ENCODE peak calls at places on chromosomes 6 and 20, in nine cellular contexts. O, A, J, I, G, F, Q, T and C are unnamed samples.

GRCh38 chr6:55826941-55827340 is 48.4 kb downstream of the BMP5 start:
- DNase-seq in A (no peak), T (no peak), Q (peak), O (no peak), J (no peak), I (no peak), G (no peak), F (no peak), C (no peak)

GRCh38 chr20:32968833-32969241 is 35.4 kb downstream of the SUN5 start:
- DNase-seq in Q (no peak), T (no peak), J (no peak), F (no peak), A (no peak), O (no peak), G (no peak), I (no peak), C (no peak)

GRCh38 chr6:34036357-34037069 is 109.4 kb downstream of the GRM4 start:
- DNase-seq in O (no peak), I (no peak), G (no peak), A (no peak), F (no peak), T (no peak), Q (no peak), J (no peak), C (no peak)

GRCh38 chr20:60572991-60573390 is 614.8 kb downstream of the CDH26 start:
- DNase-seq in G (no peak), I (no peak), J (no peak), Q (no peak), O (no peak), A (peak), T (no peak), F (no peak), C (no peak)

GRCh38 chr20:63831696-63832686 is 927 bp upstream of the ZBTB46 start:
- DNase-seq in T (no peak), G (no peak), A (no peak), F (peak), O (no peak), I (no peak), J (no peak), Q (peak), C (no peak)

GRCh38 chr6:27237089-27237723 is 10.3 kb upstream of the PRSS16 start:
- DNase-seq in J (no peak), G (no peak), A (no peak), Q (peak), I (peak), F (peak), T (peak), O (peak), C (peak)

GRCh38 chr6:139765825-139766285 is 391.4 kb upstream of the CITED2 start:
- DNase-seq in T (peak), O (peak), J (no peak), F (peak), A (no peak), Q (peak), G (no peak), I (no peak), C (no peak)

GRCh38 chr20:58406422-58407001 is 17.5 kb downstream of the VAPB start:
- DNase-seq in G (no peak), T (no peak), F (no peak), Q (peak), A (no peak), J (no peak), I (no peak), O (no peak), C (no peak)

GRCh38 chr20:62117362-62117646 is 5.0 kb upstream of the LSM14B start:
- DNase-seq in I (no peak), Q (no peak), A (no peak), J (no peak), T (no peak), O (no peak), F (no peak), G (no peak), C (no peak)

GRCh38 chr20:50226093-50226974 is 35.7 kb downstream of the CEBPB start:
- DNase-seq in Q (no peak), G (no peak), J (no peak), F (peak), A (no peak), I (peak), O (peak), T (no peak), C (no peak)

GRCh38 chr6:26097268-26097875 is 10.1 kb downstream of the HFE start:
- DNase-seq in Q (peak), T (peak), I (peak), O (peak), G (no peak), A (no peak), F (peak), J (peak), C (peak)

GRCh38 chr6:161369339-161369738 is 95.5 kb upstream of the AGPAT4 start:
- DNase-seq in O (peak), I (peak), A (no peak), G (peak), F (peak), Q (peak), J (no peak), T (no peak), C (peak)

GRCh38 chr6:95197590-95197989 is 379.7 kb upstream of the MANEA start:
- DNase-seq in A (no peak), I (no peak), Q (no peak), O (no peak), G (no peak), T (no peak), F (no peak), J (no peak), C (no peak)

GRCh38 chr20:49166534-49167449 is 21.3 kb downstream of the STAU1 start:
- DNase-seq in J (no peak), F (no peak), T (no peak), Q (no peak), G (no peak), O (no peak), A (no peak), I (no peak), C (no peak)